ENCODE peak calls at places on chromosome 17, in seven cellular contexts. One of them, this sample, is unnamed.

GRCh38 chr17:1958134-1958881 is 66.8 kb downstream of the RTN4RL1 start:
- DNase-seq in stimulated activated CD4-positive, alpha-beta T cell treated with anti-CD3 and anti-CD28 coated beads, Interleukin-4, amount 100 ng/mL, for 4 hours: no peak
- DNase-seq in nucleus accumbens: no peak
- DNase-seq in H54: no peak
- DNase-seq in AG08396: no peak
- DNase-seq in MCF 10A: no peak
- DNase-seq in uterus: no peak
- DNase-seq in this sample: no peak

GRCh38 chr17:32564325-32564724 is 77.5 kb downstream of the CDK5R1 start:
- DNase-seq in uterus: no peak
- DNase-seq in MCF 10A: no peak
- DNase-seq in nucleus accumbens: no peak
- DNase-seq in AG08396: no peak
- DNase-seq in stimulated activated CD4-positive, alpha-beta T cell treated with anti-CD3 and anti-CD28 coated beads, Interleukin-4, amount 100 ng/mL, for 4 hours: no peak
- DNase-seq in H54: no peak
- DNase-seq in this sample: no peak

GRCh38 chr17:9424071-9424640 is 151.5 kb downstream of the STX8 start:
- DNase-seq in nucleus accumbens: no peak
- DNase-seq in AG08396: no peak
- DNase-seq in H54: no peak
- DNase-seq in uterus: no peak
- DNase-seq in MCF 10A: no peak
- DNase-seq in stimulated activated CD4-positive, alpha-beta T cell treated with anti-CD3 and anti-CD28 coated beads, Interleukin-4, amount 100 ng/mL, for 4 hours: no peak
- DNase-seq in this sample: no peak

GRCh38 chr17:78979780-78980623 is at the start of gene LGALS3BP:
- DNase-seq in uterus: peak; percentile 83
- DNase-seq in MCF 10A: peak; percentile 72
- DNase-seq in H54: peak; percentile 87
- DNase-seq in AG08396: peak; percentile 93
- DNase-seq in nucleus accumbens: peak; percentile 79
- DNase-seq in stimulated activated CD4-positive, alpha-beta T cell treated with anti-CD3 and anti-CD28 coated beads, Interleukin-4, amount 100 ng/mL, for 4 hours: peak; percentile 19
- DNase-seq in this sample: peak; percentile 80

GRCh38 chr17:44642861-44643260 is 13.4 kb upstream of the MEIOC start:
- DNase-seq in MCF 10A: no peak
- DNase-seq in AG08396: no peak
- DNase-seq in stimulated activated CD4-positive, alpha-beta T cell treated with anti-CD3 and anti-CD28 coated beads, Interleukin-4, amount 100 ng/mL, for 4 hours: no peak
- DNase-seq in nucleus accumbens: no peak
- DNase-seq in uterus: no peak
- DNase-seq in H54: no peak
- DNase-seq in this sample: no peak

GRCh38 chr17:73300392-73300791 is 11.4 kb downstream of the CDC42EP4 start:
- DNase-seq in nucleus accumbens: no peak
- DNase-seq in AG08396: no peak
- DNase-seq in H54: no peak
- DNase-seq in uterus: no peak
- DNase-seq in stimulated activated CD4-positive, alpha-beta T cell treated with anti-CD3 and anti-CD28 coated beads, Interleukin-4, amount 100 ng/mL, for 4 hours: no peak
- DNase-seq in MCF 10A: no peak
- DNase-seq in this sample: no peak

GRCh38 chr17:8324132-8324531 is 14.1 kb downstream of the ARHGEF15 start:
- DNase-seq in H54: no peak
- DNase-seq in AG08396: no peak
- DNase-seq in stimulated activated CD4-positive, alpha-beta T cell treated with anti-CD3 and anti-CD28 coated beads, Interleukin-4, amount 100 ng/mL, for 4 hours: no peak
- DNase-seq in nucleus accumbens: no peak
- DNase-seq in uterus: no peak
- DNase-seq in MCF 10A: no peak
- DNase-seq in this sample: no peak

GRCh38 chr17:70560471-70560870 is 391.1 kb downstream of the KCNJ2 start:
- DNase-seq in H54: no peak
- DNase-seq in MCF 10A: no peak
- DNase-seq in uterus: no peak
- DNase-seq in stimulated activated CD4-positive, alpha-beta T cell treated with anti-CD3 and anti-CD28 coated beads, Interleukin-4, amount 100 ng/mL, for 4 hours: no peak
- DNase-seq in AG08396: no peak
- DNase-seq in nucleus accumbens: no peak
- DNase-seq in this sample: no peak

This sample was measured in C1 segment of cervical spinal cord.